ENCODE peak calls at places on chromosome 17, in four cellular contexts. F is fibroblast of villous mesenchyme, V is mammary epithelial cell, W is HFF-Myc. D is an unnamed sample.

GRCh38 chr17:11921296-11921695 is 76.0 kb downstream of the ZNF18 start:
- DNase-seq in F (no peak), V (no peak), W (no peak), D (no peak)

GRCh38 chr17:65559483-65559801 is 2.0 kb downstream of the AXIN2 start:
- DNase-seq in F (no peak), V (no peak), W (no peak), D (no peak)

GRCh38 chr17:41545829-41546410 is 17.8 kb upstream of the KRT19 start:
- DNase-seq in F (no peak), V (no peak), W (no peak), D (no peak)

GRCh38 chr17:38379448-38379847 is 27.8 kb downstream of the SOCS7 start:
- DNase-seq in F (no peak), V (no peak), W (no peak), D (no peak)

GRCh38 chr17:72539981-72540897 is 419.4 kb downstream of the SOX9 start:
- DNase-seq in F (peak; percentile 63), V (peak; percentile 67), W (no peak), D (peak; percentile 59)

GRCh38 chr17:59846391-59847165 is 46.2 kb downstream of the TUBD1 start:
- DNase-seq in F (peak; percentile 90), V (peak; percentile 95), W (no peak), D (no peak)

GRCh38 chr17:59811209-59811608 is 81.5 kb downstream of the TUBD1 start:
- DNase-seq in F (no peak), V (no peak), W (no peak), D (no peak)

GRCh38 chr17:69760562-69760961 is 314.5 kb upstream of the KCNJ16 start:
- DNase-seq in F (no peak), V (peak; percentile 70), W (no peak), D (no peak)

GRCh38 chr17:75876190-75876937 is 2.0 kb downstream of the TRIM47 start:
- DNase-seq in F (no peak), V (peak; percentile 83), W (no peak), D (peak; percentile 27)

GRCh38 chr17:787641-788221 is 5.6 kb downstream of the MRM3 start:
- DNase-seq in F (no peak), V (no peak), W (no peak), D (no peak)

GRCh38 chr17:7004398-7005253 is 7.8 kb upstream of the RNASEK start:
- DNase-seq in F (peak; percentile 51), V (peak; percentile 69), W (peak; percentile 22), D (peak; percentile 55)

GRCh38 chr17:27336217-27336616 is 42.3 kb downstream of the WSB1 start:
- DNase-seq in F (no peak), V (no peak), W (no peak), D (no peak)

GRCh38 chr17:77096570-77097214 is 44.1 kb upstream of the SEC14L1 start:
- DNase-seq in F (peak; percentile 75), V (peak; percentile 26), W (no peak), D (no peak)

GRCh38 chr17:17993852-17994251 is 21.2 kb downstream of the DRC3 start:
- DNase-seq in F (no peak), V (no peak), W (no peak), D (no peak)

GRCh38 chr17:76473541-76473985 is 6.2 kb downstream of the AANAT start:
- DNase-seq in F (no peak), V (no peak), W (no peak), D (peak; percentile 37)

GRCh38 chr17:50865060-50865867 is 890 bp downstream of the TOB1 start:
- DNase-seq in F (peak; percentile 57), V (peak; percentile 58), W (no peak), D (peak; percentile 51)

GRCh38 chr17:37736428-37736827 is 8.4 kb downstream of the HNF1B start:
- DNase-seq in F (no peak), V (no peak), W (no peak), D (no peak)

GRCh38 chr17:50316016-50316587 is 29.8 kb upstream of the XYLT2 start:
- DNase-seq in F (no peak), V (peak; percentile 72), W (no peak), D (no peak)

GRCh38 chr17:75518983-75519540 is 2.7 kb downstream of the TSEN54 start:
- DNase-seq in F (no peak), V (no peak), W (no peak), D (no peak)

GRCh38 chr17:56913000-56913866 is 616 bp downstream of the TRIM25 start:
- DNase-seq in F (peak; percentile 22), V (no peak), W (no peak), D (no peak)

GRCh38 chr17:83109793-83110645 is 30.6 kb downstream of the METRNL start:
- DNase-seq in F (peak; percentile 99), V (peak; percentile 91), W (peak; percentile 83), D (no peak)

GRCh38 chr17:49567871-49568694 is 7.6 kb upstream of the NXPH3 start:
- DNase-seq in F (peak; percentile 73), V (peak; percentile 60), W (peak; percentile 42), D (peak; percentile 79)

GRCh38 chr17:4785311-4786110 is 653 bp downstream of the VMO1 start:
- DNase-seq in F (no peak), V (no peak), W (no peak), D (no peak)

GRCh38 chr17:37131670-37132620 is 183.2 kb downstream of the AATF start:
- DNase-seq in F (no peak), V (no peak), W (no peak), D (no peak)

GRCh38 chr17:16872836-16873653 is 98.9 kb downstream of the TNFRSF13B start:
- DNase-seq in F (peak; percentile 13), V (peak; percentile 8), W (no peak), D (peak; percentile 51)

GRCh38 chr17:61325382-61326073 is 74.1 kb upstream of the TBX2 start:
- DNase-seq in F (peak; percentile 21), V (no peak), W (no peak), D (no peak)

GRCh38 chr17:72008236-72008874 is 112.5 kb upstream of the SOX9 start:
- DNase-seq in F (no peak), V (peak; percentile 34), W (no peak), D (no peak)

GRCh38 chr17:33864758-33865229 is 390.3 kb upstream of the CCL2 start:
- DNase-seq in F (no peak), V (no peak), W (no peak), D (no peak)

GRCh38 chr17:10019941-10020403 is 114.9 kb upstream of the RCVRN start:
- DNase-seq in F (no peak), V (no peak), W (no peak), D (no peak)

GRCh38 chr17:17171991-17172939 is 33.9 kb downstream of the PLD6 start:
- DNase-seq in F (no peak), V (no peak), W (no peak), D (no peak)

GRCh38 chr17:62179525-62180161 is 114.6 kb upstream of the MED13 start:
- DNase-seq in F (peak; percentile 77), V (peak; percentile 92), W (peak; percentile 37), D (no peak)

GRCh38 chr17:59830846-59831486 is 61.8 kb downstream of the TUBD1 start:
- DNase-seq in F (no peak), V (no peak), W (no peak), D (no peak)

DNA sequence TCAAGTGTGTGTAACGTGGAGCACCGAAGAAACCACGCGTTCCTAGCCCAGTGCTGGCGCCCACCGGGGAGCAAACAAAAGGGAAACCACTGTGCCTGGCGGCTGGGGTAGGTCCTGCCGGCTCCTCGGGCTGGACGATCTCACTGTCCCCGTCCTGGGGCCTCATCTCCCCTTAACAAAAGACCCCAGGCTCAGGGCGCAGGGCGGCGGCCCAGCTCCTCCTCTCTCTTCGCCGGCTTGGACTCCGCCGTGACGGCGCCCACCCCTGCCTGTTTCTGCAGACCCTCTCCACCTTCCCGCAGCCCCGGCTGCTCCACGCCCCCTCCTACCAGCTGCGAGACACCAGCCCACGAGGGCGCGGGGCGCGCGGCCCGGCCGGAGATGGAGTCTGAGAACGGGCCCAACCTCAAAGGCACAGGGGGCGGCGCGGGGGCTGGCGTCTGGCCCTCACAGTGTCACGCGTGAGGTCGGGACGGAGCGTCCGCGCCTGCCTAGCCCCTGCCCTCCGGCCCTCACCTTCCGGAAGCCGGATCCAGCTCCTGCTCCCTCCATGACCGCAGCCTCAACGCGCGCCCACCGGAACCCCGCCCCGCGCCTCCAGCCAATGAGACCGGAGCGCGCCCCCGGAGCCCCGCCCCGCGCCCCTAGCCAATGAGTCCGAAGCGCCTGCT is at the start of gene CENPX:
- DNase-seq in F (no peak), V (no peak), W (no peak), D (no peak)
- TF ChIP-seq CTCF in F (no peak), V (no peak), W (no peak), D (no peak)

DNA sequence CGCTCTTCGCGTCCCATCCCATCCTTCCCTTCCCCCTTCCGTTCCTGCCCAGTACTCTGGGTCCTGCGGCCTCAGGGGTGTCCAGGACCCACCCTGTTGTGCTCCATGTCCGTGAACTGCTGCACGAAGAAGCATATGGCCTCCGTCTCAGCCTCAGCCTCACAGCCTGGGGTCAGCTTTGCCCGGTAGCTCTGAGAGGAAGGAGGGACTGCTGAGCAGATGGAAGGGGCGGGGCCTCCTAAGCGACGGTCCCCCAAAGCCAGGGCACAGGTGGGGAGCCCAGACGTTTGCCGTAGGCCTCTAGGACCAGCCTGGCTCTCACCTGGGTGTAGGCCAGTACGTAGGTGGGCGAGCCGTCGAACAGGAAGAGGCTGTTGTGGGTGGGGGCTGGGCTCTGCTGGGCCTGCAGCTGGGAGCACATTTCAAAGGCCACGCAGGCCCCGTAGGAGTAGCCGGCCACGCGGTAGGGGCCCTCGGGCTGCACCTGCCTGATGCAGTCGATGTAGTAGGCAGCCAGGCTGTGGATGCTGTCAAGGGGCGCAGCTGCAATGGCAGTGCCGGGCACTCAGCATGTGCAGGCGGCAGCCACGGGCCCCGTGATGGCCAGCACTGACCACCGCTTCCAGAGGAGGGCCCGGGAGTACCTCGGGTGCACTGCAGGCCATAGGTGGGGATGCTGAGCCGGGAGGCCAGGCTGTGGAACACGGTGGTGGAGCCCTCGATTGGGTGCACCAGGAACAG is 14.6 kb upstream of the DUS1L start:
- DNase-seq in F (no peak), V (no peak), W (no peak), D (no peak)
- TF ChIP-seq CTCF in F (no peak), V (no peak), W (no peak), D (no peak)

GRCh38 chr17:2468270-2468669 is 43.4 kb downstream of the METTL16 start:
- DNase-seq in F (no peak), V (no peak), W (no peak), D (no peak)

GRCh38 chr17:2462481-2462880 is 49.2 kb downstream of the METTL16 start:
- DNase-seq in F (no peak), V (no peak), W (no peak), D (no peak)

DNA sequence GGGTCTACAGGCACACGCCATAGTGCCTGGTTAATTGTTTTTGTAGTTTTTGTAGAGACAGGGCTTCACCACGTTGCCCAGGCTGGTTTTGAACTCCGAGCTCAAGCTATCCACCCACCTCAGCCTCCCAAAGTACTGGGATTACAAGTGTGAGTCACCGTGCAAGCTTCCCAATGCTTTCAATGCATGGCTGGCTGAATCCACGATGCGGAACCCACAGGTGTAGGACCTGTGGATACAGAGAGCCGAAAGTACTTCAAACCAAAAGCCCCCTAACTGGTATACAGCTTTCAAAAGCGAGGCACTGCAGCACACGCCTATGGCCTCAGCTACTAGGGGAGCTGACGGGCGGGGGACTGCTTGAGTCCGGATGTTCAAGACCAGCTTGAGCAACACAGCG is 44.8 kb downstream of the METTL16 start:
- DNase-seq in F (no peak), V (no peak), W (no peak), D (no peak)
- TF ChIP-seq CTCF in F (no peak), V (no peak), W (no peak), D (no peak)

GRCh38 chr17:78689029-78689428 is 93.0 kb downstream of the CYTH1 start:
- DNase-seq in F (no peak), V (no peak), W (no peak), D (no peak)
- TF ChIP-seq CTCF in F (no peak), V (peak; percentile 12), W (no peak), D (peak; percentile 37)